ENCODE peak calls at places on chromosome 3, in seven cellular contexts. M is pancreas; K is stimulated activated CD8-positive, alpha-beta memory T cell treated with anti-CD3 and anti-CD28 coated beads, Interleukin-4, amount 100 ng/mL, for 4 hours; T is islet precursor cell; I is globus pallidus; B is activated CD4-positive, CD25-positive, alpha-beta regulatory T cell; E is GM23338. U is an unnamed sample.

GRCh38 chr3:101842245-101842934 is 6.9 kb upstream of the NFKBIZ start:
- DNase-seq in E (peak; percentile 96), B (no peak), I (no peak), K (no peak), T (peak; percentile 87), M (no peak), U (no peak)

GRCh38 chr3:174436367-174436766 is 422.8 kb upstream of the NAALADL2 start:
- DNase-seq in K (no peak), M (no peak), B (no peak), T (peak; percentile 71), I (no peak), E (no peak), U (no peak)

GRCh38 chr3:67381667-67382272 is 272.6 kb downstream of the SUCLG2 start:
- DNase-seq in B (no peak), I (no peak), K (no peak), M (no peak), E (peak; percentile 49), T (no peak), U (peak; percentile 11)

GRCh38 chr3:195254454-195255175 is 16.3 kb downstream of the XXYLT1 start:
- DNase-seq in K (no peak), M (no peak), E (no peak), T (no peak), I (no peak), B (no peak), U (no peak)

GRCh38 chr3:13141991-13142412 is 68.8 kb upstream of the IQSEC1 start:
- DNase-seq in E (peak; percentile 92), T (peak; percentile 85), B (no peak), I (no peak), K (no peak), M (no peak), U (no peak)

GRCh38 chr3:52986938-52987337 is 58.9 kb downstream of the SFMBT1 start:
- DNase-seq in I (no peak), T (no peak), M (no peak), B (no peak), K (no peak), E (peak; percentile 57), U (no peak)

GRCh38 chr3:172808969-172809546 is 58.5 kb downstream of the ECT2 start:
- DNase-seq in I (peak; percentile 20), M (no peak), T (no peak), K (no peak), E (peak; percentile 46), B (no peak), U (no peak)

GRCh38 chr3:143480306-143480852 is 360.8 kb downstream of the CHST2 start:
- DNase-seq in E (no peak), B (no peak), I (no peak), M (no peak), T (no peak), K (no peak), U (no peak)

GRCh38 chr3:103195201-103195600 is 760.4 kb downstream of the ZPLD1 start:
- DNase-seq in I (no peak), T (no peak), M (no peak), E (no peak), B (no peak), K (no peak), U (no peak)